ENCODE peak calls at places on chromosomes 2 and 18, in six cellular contexts. One of them, this sample, is unnamed.

GRCh38 chr18:8516391-8517250 is 92.6 kb upstream of the RAB12 start:
- DNase-seq in body of pancreas: no peak
- DNase-seq in endothelial cell: no peak
- DNase-seq in spleen: no peak
- DNase-seq in fibroblast of the aortic adventitia: no peak
- DNase-seq in dorsolateral prefrontal cortex: no peak
- DNase-seq in this sample: no peak

GRCh38 chr2:202036601-202037037 is 3.0 kb downstream of the FZD7 start:
- DNase-seq in body of pancreas: no peak
- DNase-seq in endothelial cell: peak
- DNase-seq in spleen: no peak
- DNase-seq in fibroblast of the aortic adventitia: peak
- DNase-seq in dorsolateral prefrontal cortex: no peak
- DNase-seq in this sample: no peak

GRCh38 chr18:79911871-79912270 is 39.6 kb downstream of the SLC66A2 start:
- DNase-seq in body of pancreas: no peak
- DNase-seq in endothelial cell: no peak
- DNase-seq in spleen: peak
- DNase-seq in fibroblast of the aortic adventitia: no peak
- DNase-seq in dorsolateral prefrontal cortex: no peak
- DNase-seq in this sample: no peak

GRCh38 chr2:45373534-45373933 is 237.5 kb downstream of the SRBD1 start:
- DNase-seq in body of pancreas: no peak
- DNase-seq in endothelial cell: no peak
- DNase-seq in spleen: no peak
- DNase-seq in fibroblast of the aortic adventitia: no peak
- DNase-seq in dorsolateral prefrontal cortex: no peak
- DNase-seq in this sample: no peak

GRCh38 chr2:186459009-186459408 is 27.1 kb upstream of the ZC3H15 start:
- DNase-seq in body of pancreas: no peak
- DNase-seq in endothelial cell: no peak
- DNase-seq in spleen: no peak
- DNase-seq in fibroblast of the aortic adventitia: peak
- DNase-seq in dorsolateral prefrontal cortex: no peak
- DNase-seq in this sample: no peak

GRCh38 chr2:210635257-210635656 is 78.9 kb downstream of the CPS1 start:
- DNase-seq in body of pancreas: no peak
- DNase-seq in endothelial cell: no peak
- DNase-seq in spleen: no peak
- DNase-seq in fibroblast of the aortic adventitia: peak
- DNase-seq in dorsolateral prefrontal cortex: no peak
- DNase-seq in this sample: no peak

GRCh38 chr2:237171396-237171795 is 85.7 kb downstream of the COPS8 start:
- DNase-seq in body of pancreas: peak
- DNase-seq in endothelial cell: no peak
- DNase-seq in spleen: no peak
- DNase-seq in fibroblast of the aortic adventitia: peak
- DNase-seq in dorsolateral prefrontal cortex: no peak
- DNase-seq in this sample: no peak

GRCh38 chr2:73718421-73718820 is 18.7 kb downstream of the TPRKB start:
- DNase-seq in body of pancreas: no peak
- DNase-seq in endothelial cell: no peak
- DNase-seq in spleen: no peak
- DNase-seq in fibroblast of the aortic adventitia: no peak
- DNase-seq in dorsolateral prefrontal cortex: no peak
- DNase-seq in this sample: no peak

GRCh38 chr2:172539767-172540166 is 16.1 kb upstream of the PDK1 start:
- DNase-seq in body of pancreas: no peak
- DNase-seq in endothelial cell: no peak
- DNase-seq in spleen: no peak
- DNase-seq in fibroblast of the aortic adventitia: no peak
- DNase-seq in dorsolateral prefrontal cortex: no peak
- DNase-seq in this sample: no peak

GRCh38 chr2:211867845-211868361 is 670.7 kb downstream of the ERBB4 start:
- DNase-seq in body of pancreas: no peak
- DNase-seq in endothelial cell: no peak
- DNase-seq in spleen: no peak
- DNase-seq in fibroblast of the aortic adventitia: peak
- DNase-seq in dorsolateral prefrontal cortex: no peak
- DNase-seq in this sample: peak

GRCh38 chr2:217703102-217703501 is 299.7 kb downstream of the TNS1 start:
- DNase-seq in body of pancreas: peak
- DNase-seq in endothelial cell: no peak
- DNase-seq in spleen: no peak
- DNase-seq in fibroblast of the aortic adventitia: no peak
- DNase-seq in dorsolateral prefrontal cortex: no peak
- DNase-seq in this sample: no peak

GRCh38 chr18:40249390-40250080 is 1705.5 kb upstream of the PIK3C3 start:
- DNase-seq in body of pancreas: no peak
- DNase-seq in endothelial cell: no peak
- DNase-seq in spleen: no peak
- DNase-seq in fibroblast of the aortic adventitia: no peak
- DNase-seq in dorsolateral prefrontal cortex: no peak
- DNase-seq in this sample: no peak

GRCh38 chr2:218229851-218230250 is 12.9 kb downstream of the ARPC2 start:
- DNase-seq in body of pancreas: no peak
- DNase-seq in endothelial cell: no peak
- DNase-seq in spleen: no peak
- DNase-seq in fibroblast of the aortic adventitia: peak
- DNase-seq in dorsolateral prefrontal cortex: no peak
- DNase-seq in this sample: no peak

GRCh38 chr2:25989154-25989553 is 6.9 kb upstream of the KIF3C start:
- DNase-seq in body of pancreas: no peak
- DNase-seq in endothelial cell: no peak
- DNase-seq in spleen: peak
- DNase-seq in fibroblast of the aortic adventitia: no peak
- DNase-seq in dorsolateral prefrontal cortex: no peak
- DNase-seq in this sample: no peak

GRCh38 chr2:98084869-98085238 is 2.1 kb upstream of the VWA3B start:
- DNase-seq in body of pancreas: peak
- DNase-seq in endothelial cell: no peak
- DNase-seq in spleen: no peak
- DNase-seq in fibroblast of the aortic adventitia: no peak
- DNase-seq in dorsolateral prefrontal cortex: no peak
- DNase-seq in this sample: no peak

GRCh38 chr18:7619676-7620075 is 52.6 kb downstream of the PTPRM start:
- DNase-seq in body of pancreas: no peak
- DNase-seq in endothelial cell: no peak
- DNase-seq in spleen: no peak
- DNase-seq in fibroblast of the aortic adventitia: peak
- DNase-seq in dorsolateral prefrontal cortex: no peak
- DNase-seq in this sample: no peak

GRCh38 chr2:16617282-16618266 is 48.1 kb downstream of the CYRIA start:
- DNase-seq in body of pancreas: peak
- DNase-seq in endothelial cell: peak
- DNase-seq in spleen: no peak
- DNase-seq in fibroblast of the aortic adventitia: peak
- DNase-seq in dorsolateral prefrontal cortex: no peak
- DNase-seq in this sample: no peak

GRCh38 chr18:10953672-10954071 is 195.7 kb downstream of the PIEZO2 start:
- DNase-seq in body of pancreas: no peak
- DNase-seq in endothelial cell: no peak
- DNase-seq in spleen: no peak
- DNase-seq in fibroblast of the aortic adventitia: no peak
- DNase-seq in dorsolateral prefrontal cortex: no peak
- DNase-seq in this sample: no peak

GRCh38 chr18:38539373-38539772 is 973.8 kb upstream of the CELF4 start:
- DNase-seq in body of pancreas: no peak
- DNase-seq in endothelial cell: no peak
- DNase-seq in spleen: no peak
- DNase-seq in fibroblast of the aortic adventitia: no peak
- DNase-seq in dorsolateral prefrontal cortex: no peak
- DNase-seq in this sample: no peak
- TF ChIP-seq CTCF in body of pancreas: no peak
- TF ChIP-seq CTCF in endothelial cell: no peak
- TF ChIP-seq CTCF in spleen: no peak
- TF ChIP-seq CTCF in fibroblast of the aortic adventitia: no peak
- TF ChIP-seq CTCF in dorsolateral prefrontal cortex: no peak
- TF ChIP-seq CTCF in this sample: no peak

DNA sequence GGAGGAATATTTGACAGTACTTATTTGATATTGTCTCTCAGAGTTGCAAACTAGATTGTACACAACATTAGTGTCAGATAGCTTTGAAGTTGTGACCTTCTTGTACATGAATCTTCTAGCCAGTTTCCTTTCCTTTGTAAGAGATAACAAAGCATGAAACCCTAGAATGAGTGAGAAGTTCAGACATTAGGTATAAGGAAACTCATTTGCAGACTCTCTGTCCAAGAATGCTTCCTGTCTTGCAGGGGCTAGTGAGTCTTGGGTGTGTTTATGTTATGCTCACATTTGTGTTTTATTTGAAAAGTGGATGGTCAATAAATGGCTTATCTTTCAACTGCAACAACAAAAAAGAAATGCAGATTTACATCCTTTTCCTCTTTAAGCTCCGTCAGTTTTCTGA is 1.4 kb downstream of the BOD1L2 start:
- DNase-seq in body of pancreas: no peak
- DNase-seq in endothelial cell: no peak
- DNase-seq in spleen: no peak
- DNase-seq in fibroblast of the aortic adventitia: no peak
- DNase-seq in dorsolateral prefrontal cortex: no peak
- DNase-seq in this sample: no peak
- TF ChIP-seq CTCF in body of pancreas: no peak
- TF ChIP-seq CTCF in endothelial cell: no peak
- TF ChIP-seq CTCF in spleen: no peak
- TF ChIP-seq CTCF in fibroblast of the aortic adventitia: no peak
- TF ChIP-seq CTCF in dorsolateral prefrontal cortex: no peak
- TF ChIP-seq CTCF in this sample: no peak

GRCh38 chr2:159595410-159596046 is 20.8 kb downstream of the BAZ2B start:
- DNase-seq in body of pancreas: no peak
- DNase-seq in endothelial cell: no peak
- DNase-seq in spleen: no peak
- DNase-seq in fibroblast of the aortic adventitia: no peak
- DNase-seq in dorsolateral prefrontal cortex: no peak
- DNase-seq in this sample: no peak
- TF ChIP-seq CTCF in body of pancreas: no peak
- TF ChIP-seq CTCF in endothelial cell: no peak
- TF ChIP-seq CTCF in spleen: no peak
- TF ChIP-seq CTCF in fibroblast of the aortic adventitia: no peak
- TF ChIP-seq CTCF in dorsolateral prefrontal cortex: no peak
- TF ChIP-seq CTCF in this sample: no peak

DNA sequence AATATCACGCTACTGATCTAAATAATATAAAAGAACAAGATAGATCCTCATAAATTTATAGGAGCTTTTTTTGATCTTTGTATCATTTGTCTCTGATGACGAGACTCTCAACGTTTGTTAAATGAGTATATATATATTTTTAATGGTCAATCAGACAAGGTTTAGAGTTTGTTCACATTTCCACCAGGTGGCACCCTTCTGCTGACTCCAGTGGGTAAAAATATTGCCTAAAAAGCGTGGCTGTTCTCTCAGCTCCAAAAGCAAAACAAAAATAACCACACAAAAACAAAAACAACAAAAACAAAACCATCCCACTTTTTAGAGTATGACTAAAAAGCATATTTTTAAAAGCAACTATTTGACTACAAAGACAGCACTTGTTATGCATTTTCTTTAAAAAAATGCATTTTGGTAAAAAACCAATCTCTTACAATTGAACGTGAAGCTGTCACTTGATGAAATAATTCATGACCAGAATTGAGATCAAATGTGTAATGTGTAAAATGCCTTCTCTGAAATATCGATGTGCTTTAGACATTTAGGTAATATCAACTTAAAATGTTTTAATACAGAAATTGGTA is 723.2 kb downstream of the DPP10 start:
- DNase-seq in body of pancreas: peak
- DNase-seq in endothelial cell: peak
- DNase-seq in spleen: no peak
- DNase-seq in fibroblast of the aortic adventitia: peak
- DNase-seq in dorsolateral prefrontal cortex: no peak
- DNase-seq in this sample: peak
- TF ChIP-seq CTCF in body of pancreas: peak
- TF ChIP-seq CTCF in endothelial cell: peak
- TF ChIP-seq CTCF in spleen: no peak
- TF ChIP-seq CTCF in fibroblast of the aortic adventitia: peak
- TF ChIP-seq CTCF in dorsolateral prefrontal cortex: peak
- TF ChIP-seq CTCF in this sample: peak

GRCh38 chr2:68196120-68196716 is 38.5 kb downstream of the PNO1 start:
- DNase-seq in body of pancreas: peak
- DNase-seq in endothelial cell: no peak
- DNase-seq in spleen: no peak
- DNase-seq in fibroblast of the aortic adventitia: peak
- DNase-seq in dorsolateral prefrontal cortex: no peak
- DNase-seq in this sample: no peak
- TF ChIP-seq CTCF in body of pancreas: no peak
- TF ChIP-seq CTCF in endothelial cell: peak
- TF ChIP-seq CTCF in spleen: peak
- TF ChIP-seq CTCF in fibroblast of the aortic adventitia: peak
- TF ChIP-seq CTCF in dorsolateral prefrontal cortex: peak
- TF ChIP-seq CTCF in this sample: peak

GRCh38 chr2:155223781-155224406 is 525.4 kb downstream of the KCNJ3 start:
- DNase-seq in body of pancreas: peak
- DNase-seq in endothelial cell: no peak
- DNase-seq in spleen: no peak
- DNase-seq in fibroblast of the aortic adventitia: no peak
- DNase-seq in dorsolateral prefrontal cortex: no peak
- DNase-seq in this sample: peak
- TF ChIP-seq CTCF in body of pancreas: peak
- TF ChIP-seq CTCF in endothelial cell: peak
- TF ChIP-seq CTCF in spleen: no peak
- TF ChIP-seq CTCF in fibroblast of the aortic adventitia: no peak
- TF ChIP-seq CTCF in dorsolateral prefrontal cortex: peak
- TF ChIP-seq CTCF in this sample: peak

DNA sequence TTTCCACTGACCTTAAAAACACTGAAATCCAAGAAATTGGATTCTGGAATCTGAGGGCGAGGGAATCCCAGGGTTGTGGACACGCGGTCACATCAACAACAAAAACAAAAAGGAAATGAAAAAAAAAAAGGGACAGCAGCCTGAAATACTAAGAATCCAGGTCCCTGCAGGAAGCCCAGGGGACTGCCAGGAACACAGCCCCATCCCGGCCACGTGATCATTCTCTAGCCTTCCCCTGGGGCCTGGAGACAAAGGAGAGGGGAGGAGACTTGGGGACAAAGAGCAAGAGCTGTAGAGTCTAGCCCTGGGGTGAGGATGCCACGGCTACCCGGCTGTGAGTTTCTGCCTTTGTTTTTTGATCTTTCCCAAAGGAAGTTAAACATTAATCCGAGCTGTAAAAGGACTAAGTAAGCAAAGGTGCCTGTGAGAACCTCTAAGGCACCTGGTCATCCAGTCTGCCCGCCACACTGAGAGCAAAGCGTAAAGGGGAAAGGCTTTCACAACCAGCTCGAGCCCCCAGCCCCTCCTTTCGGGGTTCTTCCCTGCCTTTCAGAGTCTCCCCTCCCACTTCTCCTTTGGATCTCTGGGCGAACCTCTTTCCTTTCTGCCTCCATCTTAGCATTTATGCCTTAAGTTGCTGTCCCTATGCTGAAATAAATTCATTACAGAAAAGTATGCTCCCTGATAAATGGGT is 57.9 kb upstream of the MSH2 start:
- DNase-seq in body of pancreas: peak
- DNase-seq in endothelial cell: peak
- DNase-seq in spleen: peak
- DNase-seq in fibroblast of the aortic adventitia: no peak
- DNase-seq in dorsolateral prefrontal cortex: peak
- DNase-seq in this sample: no peak
- TF ChIP-seq CTCF in body of pancreas: peak
- TF ChIP-seq CTCF in endothelial cell: no peak
- TF ChIP-seq CTCF in spleen: no peak
- TF ChIP-seq CTCF in fibroblast of the aortic adventitia: peak
- TF ChIP-seq CTCF in dorsolateral prefrontal cortex: peak
- TF ChIP-seq CTCF in this sample: no peak

GRCh38 chr18:32072321-32072720 is 19.4 kb upstream of the RNF138 start:
- DNase-seq in body of pancreas: no peak
- DNase-seq in endothelial cell: no peak
- DNase-seq in spleen: no peak
- DNase-seq in fibroblast of the aortic adventitia: peak
- DNase-seq in dorsolateral prefrontal cortex: no peak
- DNase-seq in this sample: peak
- TF ChIP-seq CTCF in body of pancreas: peak
- TF ChIP-seq CTCF in endothelial cell: peak
- TF ChIP-seq CTCF in spleen: peak
- TF ChIP-seq CTCF in fibroblast of the aortic adventitia: peak
- TF ChIP-seq CTCF in dorsolateral prefrontal cortex: peak
- TF ChIP-seq CTCF in this sample: peak

GRCh38 chr18:53950545-53950944 is 273.9 kb downstream of the MBD2 start:
- DNase-seq in body of pancreas: no peak
- DNase-seq in endothelial cell: no peak
- DNase-seq in spleen: no peak
- DNase-seq in fibroblast of the aortic adventitia: no peak
- DNase-seq in dorsolateral prefrontal cortex: no peak
- DNase-seq in this sample: no peak
- TF ChIP-seq CTCF in body of pancreas: no peak
- TF ChIP-seq CTCF in endothelial cell: no peak
- TF ChIP-seq CTCF in spleen: no peak
- TF ChIP-seq CTCF in fibroblast of the aortic adventitia: no peak
- TF ChIP-seq CTCF in dorsolateral prefrontal cortex: no peak
- TF ChIP-seq CTCF in this sample: no peak

This sample was measured in GM10248.